ENCODE peak calls at places on chromosome 21, in four cellular contexts. One of them, this sample, is unnamed.

GRCh38 chr21:39612233-39613028 is at the start of gene B3GALT5:
- DNase-seq in K562: no peak
- DNase-seq in HL-60: no peak
- DNase-seq in GM12878: no peak
- DNase-seq in this sample: no peak

GRCh38 chr21:19290328-19290727 is 886.7 kb upstream of the TMPRSS15 start:
- DNase-seq in K562: no peak
- DNase-seq in HL-60: no peak
- DNase-seq in GM12878: no peak
- DNase-seq in this sample: no peak

GRCh38 chr21:42220138-42220701 is 1.3 kb downstream of the ABCG1 start:
- DNase-seq in K562: no peak
- DNase-seq in HL-60: peak; percentile 20
- DNase-seq in GM12878: no peak
- DNase-seq in this sample: no peak

GRCh38 chr21:40186036-40186435 is 318.8 kb downstream of the PCP4 start:
- DNase-seq in K562: no peak
- DNase-seq in HL-60: no peak
- DNase-seq in GM12878: no peak
- DNase-seq in this sample: no peak

GRCh38 chr21:16522512-16522911 is 792.7 kb downstream of the USP25 start:
- DNase-seq in K562: no peak
- DNase-seq in HL-60: no peak
- DNase-seq in GM12878: no peak
- DNase-seq in this sample: no peak

GRCh38 chr21:39189857-39190604 is 6.8 kb upstream of the PSMG1 start:
- DNase-seq in K562: no peak
- DNase-seq in HL-60: no peak
- DNase-seq in GM12878: no peak
- DNase-seq in this sample: no peak

GRCh38 chr21:15992171-15992570 is 262.4 kb downstream of the USP25 start:
- DNase-seq in K562: no peak
- DNase-seq in HL-60: no peak
- DNase-seq in GM12878: no peak
- DNase-seq in this sample: no peak

GRCh38 chr21:41166947-41167346 is 1.0 kb upstream of the BACE2 start:
- DNase-seq in K562: no peak
- DNase-seq in HL-60: no peak
- DNase-seq in GM12878: no peak
- DNase-seq in this sample: no peak

GRCh38 chr21:17045214-17045835 is 467.5 kb upstream of the CXADR start:
- DNase-seq in K562: no peak
- DNase-seq in HL-60: no peak
- DNase-seq in GM12878: no peak
- DNase-seq in this sample: no peak

GRCh38 chr21:19109694-19110093 is 706.1 kb upstream of the TMPRSS15 start:
- DNase-seq in K562: no peak
- DNase-seq in HL-60: no peak
- DNase-seq in GM12878: no peak
- DNase-seq in this sample: no peak

GRCh38 chr21:23968722-23969647 is 1638.3 kb downstream of the MRPL39 start:
- DNase-seq in K562: peak; percentile 52
- DNase-seq in HL-60: peak; percentile 91
- DNase-seq in GM12878: peak; percentile 46
- DNase-seq in this sample: peak; percentile 10

GRCh38 chr21:21907271-21907670 is 909.1 kb downstream of the NCAM2 start:
- DNase-seq in K562: no peak
- DNase-seq in HL-60: no peak
- DNase-seq in GM12878: no peak
- DNase-seq in this sample: no peak

GRCh38 chr21:38914531-38915385 is 109.0 kb downstream of the ETS2 start:
- DNase-seq in K562: no peak
- DNase-seq in HL-60: no peak
- DNase-seq in GM12878: no peak
- DNase-seq in this sample: no peak

GRCh38 chr21:41885341-41886024 is 6.3 kb upstream of the PRDM15 start:
- DNase-seq in K562: no peak
- DNase-seq in HL-60: no peak
- DNase-seq in GM12878: no peak
- DNase-seq in this sample: no peak

GRCh38 chr21:42956824-42957632 is 17.3 kb upstream of the PKNOX1 start:
- DNase-seq in K562: no peak
- DNase-seq in HL-60: no peak
- DNase-seq in GM12878: no peak
- DNase-seq in this sample: no peak

GRCh38 chr21:15856813-15857212 is 127.0 kb downstream of the USP25 start:
- DNase-seq in K562: no peak
- DNase-seq in HL-60: no peak
- DNase-seq in GM12878: no peak
- DNase-seq in this sample: no peak

GRCh38 chr21:32423846-32424535 is 11.5 kb downstream of the EVA1C start:
- DNase-seq in K562: no peak
- DNase-seq in HL-60: no peak
- DNase-seq in GM12878: no peak
- DNase-seq in this sample: no peak

GRCh38 chr21:42189860-42190491 is 29.0 kb upstream of the ABCG1 start:
- DNase-seq in K562: no peak
- DNase-seq in HL-60: no peak
- DNase-seq in GM12878: no peak
- DNase-seq in this sample: no peak

GRCh38 chr21:32022141-32022540 is 149.3 kb downstream of the HUNK start:
- DNase-seq in K562: no peak
- DNase-seq in HL-60: peak; percentile 50
- DNase-seq in GM12878: no peak
- DNase-seq in this sample: no peak

GRCh38 chr21:44332383-44332782 is 6.8 kb downstream of the CFAP410 start:
- DNase-seq in K562: no peak
- DNase-seq in HL-60: no peak
- DNase-seq in GM12878: no peak
- DNase-seq in this sample: no peak

GRCh38 chr21:42455196-42455595 is 40.8 kb downstream of the RSPH1 start:
- DNase-seq in K562: no peak
- DNase-seq in HL-60: peak; percentile 50
- DNase-seq in GM12878: no peak
- DNase-seq in this sample: no peak

GRCh38 chr21:42242611-42243010 is 23.7 kb downstream of the ABCG1 start:
- DNase-seq in K562: no peak
- DNase-seq in HL-60: no peak
- DNase-seq in GM12878: no peak
- DNase-seq in this sample: no peak

GRCh38 chr21:30793581-30794314 is 19.3 kb downstream of the KRTAP8-1 start:
- DNase-seq in K562: no peak
- DNase-seq in HL-60: no peak
- DNase-seq in GM12878: no peak
- DNase-seq in this sample: no peak
- TF ChIP-seq SPI1 in K562: no peak
- TF ChIP-seq SPI1 in HL-60: no peak
- TF ChIP-seq SPI1 in GM12878: no peak
- TF ChIP-seq SPI1 in this sample: no peak

DNA sequence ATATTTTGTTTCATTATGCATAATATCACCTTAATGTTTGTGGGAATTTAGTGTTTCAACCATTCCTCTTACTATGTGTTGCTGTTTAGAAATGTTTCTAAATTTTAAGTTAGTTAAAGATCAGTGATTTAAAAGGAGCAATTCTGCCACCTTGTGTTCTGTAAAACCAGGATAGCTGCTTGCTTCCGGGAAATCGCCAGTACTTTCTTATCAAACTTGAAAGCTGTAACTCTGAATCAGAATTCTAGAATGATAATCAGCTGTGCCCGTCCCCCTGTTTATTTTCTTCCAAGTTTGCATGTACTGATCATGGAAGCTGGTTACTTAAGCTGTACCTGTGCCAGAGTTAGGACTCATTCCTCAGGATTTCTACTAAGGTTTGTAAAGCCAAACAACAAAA is 656.4 kb downstream of the LTN1 start:
- DNase-seq in K562: no peak
- DNase-seq in HL-60: no peak
- DNase-seq in GM12878: no peak
- DNase-seq in this sample: no peak
- TF ChIP-seq SPI1 in K562: no peak
- TF ChIP-seq SPI1 in HL-60: no peak
- TF ChIP-seq SPI1 in GM12878: no peak
- TF ChIP-seq SPI1 in this sample: no peak

GRCh38 chr21:26842976-26843911 is 2.0 kb downstream of the ADAMTS1 start:
- DNase-seq in K562: no peak
- DNase-seq in HL-60: no peak
- DNase-seq in GM12878: no peak
- DNase-seq in this sample: no peak
- TF ChIP-seq SPI1 in K562: no peak
- TF ChIP-seq SPI1 in HL-60: no peak
- TF ChIP-seq SPI1 in GM12878: no peak
- TF ChIP-seq SPI1 in this sample: no peak

DNA sequence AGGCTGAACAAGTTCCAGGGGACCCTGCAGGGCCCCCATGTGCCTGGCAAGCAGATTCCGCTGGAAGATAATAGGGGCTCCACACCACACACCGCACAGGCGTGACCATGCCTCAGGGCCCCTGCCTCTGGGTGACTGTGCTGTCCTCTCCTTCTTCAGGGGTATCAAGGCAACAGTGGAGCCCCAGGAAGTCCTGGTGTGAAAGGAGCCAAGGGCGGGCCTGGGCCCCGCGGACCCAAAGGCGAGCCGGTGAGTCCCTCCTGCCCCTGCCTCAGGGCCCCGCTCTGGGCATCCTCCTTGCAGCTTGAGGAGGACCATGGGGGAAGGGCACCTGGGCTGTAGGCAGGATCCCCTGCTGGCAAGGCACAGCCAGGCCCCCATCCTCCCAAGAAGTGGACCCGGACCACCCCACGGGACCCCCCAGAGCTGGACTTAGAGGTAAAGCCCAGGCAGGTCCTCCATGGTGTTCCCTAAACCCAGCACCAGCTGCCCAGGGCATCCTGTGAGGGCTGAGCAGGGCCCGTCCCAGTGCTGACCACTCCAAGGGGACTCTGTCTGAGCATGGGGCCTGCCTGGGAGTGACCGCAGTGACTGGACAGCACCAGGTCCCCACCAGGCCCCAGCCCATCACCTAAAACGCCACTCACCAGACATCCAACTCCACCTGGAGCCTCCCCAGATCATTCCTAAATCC is 21.1 kb downstream of the COL6A2 start:
- DNase-seq in K562: no peak
- DNase-seq in HL-60: no peak
- DNase-seq in GM12878: no peak
- DNase-seq in this sample: peak; percentile 18
- TF ChIP-seq SPI1 in K562: no peak
- TF ChIP-seq SPI1 in HL-60: no peak
- TF ChIP-seq SPI1 in GM12878: no peak
- TF ChIP-seq SPI1 in this sample: no peak

GRCh38 chr21:33682992-33683627 is 40.8 kb downstream of the ITSN1 start:
- DNase-seq in K562: no peak
- DNase-seq in HL-60: no peak
- DNase-seq in GM12878: no peak
- DNase-seq in this sample: no peak
- TF ChIP-seq SPI1 in K562: no peak
- TF ChIP-seq SPI1 in HL-60: no peak
- TF ChIP-seq SPI1 in GM12878: no peak
- TF ChIP-seq SPI1 in this sample: no peak

GRCh38 chr21:26966978-26967913 is at the start of gene ADAMTS5:
- DNase-seq in K562: no peak
- DNase-seq in HL-60: peak; percentile 88
- DNase-seq in GM12878: no peak
- DNase-seq in this sample: peak; percentile 7
- TF ChIP-seq SPI1 in K562: no peak
- TF ChIP-seq SPI1 in HL-60: no peak
- TF ChIP-seq SPI1 in GM12878: no peak
- TF ChIP-seq SPI1 in this sample: no peak

This sample was measured in GM12891.